ENCODE peak calls at places on chromosomes 1 and 21, in eight cellular contexts. One of them, this sample, is unnamed.

GRCh38 chr1:199403421-199404116 is 623.9 kb upstream of the NR5A2 start:
- DNase-seq in astrocyte of the spinal cord: peak
- DNase-seq in lower lobe of right lung: no peak
- DNase-seq in foreskin fibroblast: peak
- DNase-seq in SK-N-SH: no peak
- DNase-seq in hepatocyte: no peak
- DNase-seq in cardiac muscle cell: no peak
- DNase-seq in Calu3: no peak
- DNase-seq in this sample: no peak

GRCh38 chr21:40014394-40014793 is 147.2 kb downstream of the PCP4 start:
- DNase-seq in hepatocyte: no peak
- DNase-seq in foreskin fibroblast: no peak
- DNase-seq in lower lobe of right lung: no peak
- DNase-seq in astrocyte of the spinal cord: no peak
- DNase-seq in Calu3: no peak
- DNase-seq in cardiac muscle cell: no peak
- DNase-seq in SK-N-SH: no peak
- DNase-seq in this sample: no peak

GRCh38 chr1:11151854-11152612 is 37.1 kb upstream of the ANGPTL7 start:
- DNase-seq in Calu3: no peak
- DNase-seq in hepatocyte: no peak
- DNase-seq in lower lobe of right lung: no peak
- DNase-seq in foreskin fibroblast: no peak
- DNase-seq in astrocyte of the spinal cord: peak
- DNase-seq in SK-N-SH: no peak
- DNase-seq in cardiac muscle cell: no peak
- DNase-seq in this sample: no peak

GRCh38 chr1:51736702-51737101 is 119.8 kb downstream of the OSBPL9 start:
- DNase-seq in hepatocyte: peak
- DNase-seq in astrocyte of the spinal cord: peak
- DNase-seq in lower lobe of right lung: no peak
- DNase-seq in foreskin fibroblast: peak
- DNase-seq in SK-N-SH: no peak
- DNase-seq in cardiac muscle cell: peak
- DNase-seq in Calu3: peak
- DNase-seq in this sample: no peak

GRCh38 chr1:66152034-66152433 is 359.3 kb downstream of the PDE4B start:
- DNase-seq in foreskin fibroblast: no peak
- DNase-seq in cardiac muscle cell: no peak
- DNase-seq in astrocyte of the spinal cord: no peak
- DNase-seq in hepatocyte: no peak
- DNase-seq in lower lobe of right lung: no peak
- DNase-seq in SK-N-SH: no peak
- DNase-seq in Calu3: no peak
- DNase-seq in this sample: no peak

GRCh38 chr1:1374068-1374860 is 743 bp downstream of the AURKAIP1 start:
- DNase-seq in Calu3: no peak
- DNase-seq in hepatocyte: no peak
- DNase-seq in foreskin fibroblast: no peak
- DNase-seq in astrocyte of the spinal cord: no peak
- DNase-seq in lower lobe of right lung: peak
- DNase-seq in SK-N-SH: peak
- DNase-seq in cardiac muscle cell: no peak
- DNase-seq in this sample: peak

GRCh38 chr1:111965781-111966453 is 23.6 kb downstream of the KCND3 start:
- DNase-seq in Calu3: no peak
- DNase-seq in astrocyte of the spinal cord: no peak
- DNase-seq in SK-N-SH: no peak
- DNase-seq in foreskin fibroblast: no peak
- DNase-seq in cardiac muscle cell: no peak
- DNase-seq in hepatocyte: no peak
- DNase-seq in lower lobe of right lung: no peak
- DNase-seq in this sample: no peak

GRCh38 chr1:61050541-61051454 is 31.6 kb upstream of the NFIA start:
- DNase-seq in SK-N-SH: peak
- DNase-seq in Calu3: peak
- DNase-seq in foreskin fibroblast: no peak
- DNase-seq in cardiac muscle cell: peak
- DNase-seq in lower lobe of right lung: peak
- DNase-seq in astrocyte of the spinal cord: no peak
- DNase-seq in hepatocyte: peak
- DNase-seq in this sample: peak

GRCh38 chr1:87473203-87473661 is 144.6 kb downstream of the LMO4 start:
- DNase-seq in foreskin fibroblast: no peak
- DNase-seq in astrocyte of the spinal cord: no peak
- DNase-seq in cardiac muscle cell: no peak
- DNase-seq in Calu3: peak
- DNase-seq in lower lobe of right lung: no peak
- DNase-seq in SK-N-SH: no peak
- DNase-seq in hepatocyte: peak
- DNase-seq in this sample: no peak

GRCh38 chr1:27864264-27864895 is 8.0 kb upstream of the THEMIS2 start:
- DNase-seq in foreskin fibroblast: no peak
- DNase-seq in lower lobe of right lung: no peak
- DNase-seq in cardiac muscle cell: no peak
- DNase-seq in Calu3: no peak
- DNase-seq in SK-N-SH: no peak
- DNase-seq in astrocyte of the spinal cord: no peak
- DNase-seq in hepatocyte: no peak
- DNase-seq in this sample: no peak

GRCh38 chr21:34886554-34887385 is 162.3 kb downstream of the RUNX1 start:
- DNase-seq in foreskin fibroblast: no peak
- DNase-seq in Calu3: no peak
- DNase-seq in lower lobe of right lung: peak
- DNase-seq in astrocyte of the spinal cord: peak
- DNase-seq in SK-N-SH: peak
- DNase-seq in hepatocyte: peak
- DNase-seq in cardiac muscle cell: peak
- DNase-seq in this sample: peak

GRCh38 chr1:174433451-174433850 is 14.3 kb upstream of the GPR52 start:
- DNase-seq in SK-N-SH: no peak
- DNase-seq in foreskin fibroblast: peak
- DNase-seq in Calu3: no peak
- DNase-seq in lower lobe of right lung: no peak
- DNase-seq in astrocyte of the spinal cord: peak
- DNase-seq in hepatocyte: no peak
- DNase-seq in cardiac muscle cell: no peak
- DNase-seq in this sample: no peak

DNA sequence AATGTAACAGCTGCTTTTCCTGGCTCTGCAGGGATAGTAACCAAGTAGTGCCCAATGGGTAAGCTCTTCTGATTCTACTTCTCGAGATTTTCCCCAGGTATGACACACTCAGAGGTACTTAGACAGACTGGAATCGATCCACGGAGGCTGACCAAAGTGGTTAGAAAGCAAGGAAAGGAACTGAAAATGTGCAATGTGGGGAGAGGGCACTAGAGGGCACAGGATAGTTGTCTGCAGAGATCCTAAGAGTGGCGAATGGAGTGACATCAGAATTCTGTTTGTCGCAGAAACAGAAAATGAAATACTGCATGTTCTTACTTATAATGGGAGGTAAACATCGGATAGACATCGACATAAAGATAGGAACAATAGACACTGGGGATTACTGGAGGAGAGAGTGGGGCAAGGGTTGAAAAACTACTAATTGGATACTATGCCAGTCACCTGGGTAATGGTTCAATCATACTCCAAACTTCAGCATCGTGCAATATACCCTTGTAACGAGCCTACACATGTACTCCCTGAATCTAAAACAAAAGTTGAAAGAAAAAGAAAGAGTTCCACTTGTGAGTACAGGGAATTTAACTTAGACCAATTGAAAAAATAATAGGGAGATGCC is 23.3 kb downstream of the CYP2J2 start:
- DNase-seq in foreskin fibroblast: peak
- DNase-seq in cardiac muscle cell: peak
- DNase-seq in astrocyte of the spinal cord: peak
- DNase-seq in SK-N-SH: peak
- DNase-seq in hepatocyte: peak
- DNase-seq in lower lobe of right lung: no peak
- DNase-seq in Calu3: peak
- DNase-seq in this sample: peak
- TF ChIP-seq CTCF in foreskin fibroblast: peak
- TF ChIP-seq CTCF in cardiac muscle cell: peak
- TF ChIP-seq CTCF in astrocyte of the spinal cord: peak
- TF ChIP-seq CTCF in SK-N-SH: peak
- TF ChIP-seq CTCF in hepatocyte: peak
- TF ChIP-seq CTCF in lower lobe of right lung: peak
- TF ChIP-seq CTCF in Calu3: peak
- TF ChIP-seq CTCF in this sample: peak

GRCh38 chr1:237901284-237901870 is 10.7 kb upstream of the ZP4 start:
- DNase-seq in cardiac muscle cell: peak
- DNase-seq in lower lobe of right lung: no peak
- DNase-seq in astrocyte of the spinal cord: no peak
- DNase-seq in hepatocyte: peak
- DNase-seq in SK-N-SH: peak
- DNase-seq in foreskin fibroblast: no peak
- DNase-seq in Calu3: peak
- DNase-seq in this sample: no peak
- TF ChIP-seq CTCF in cardiac muscle cell: no peak
- TF ChIP-seq CTCF in lower lobe of right lung: no peak
- TF ChIP-seq CTCF in astrocyte of the spinal cord: peak
- TF ChIP-seq CTCF in hepatocyte: peak
- TF ChIP-seq CTCF in SK-N-SH: peak
- TF ChIP-seq CTCF in foreskin fibroblast: peak
- TF ChIP-seq CTCF in Calu3: peak
- TF ChIP-seq CTCF in this sample: peak

GRCh38 chr1:41726899-41727748 is 191.6 kb downstream of the HIVEP3 start:
- DNase-seq in hepatocyte: no peak
- DNase-seq in astrocyte of the spinal cord: no peak
- DNase-seq in foreskin fibroblast: no peak
- DNase-seq in SK-N-SH: no peak
- DNase-seq in Calu3: no peak
- DNase-seq in lower lobe of right lung: peak
- DNase-seq in cardiac muscle cell: no peak
- DNase-seq in this sample: no peak
- TF ChIP-seq CTCF in hepatocyte: no peak
- TF ChIP-seq CTCF in astrocyte of the spinal cord: no peak
- TF ChIP-seq CTCF in foreskin fibroblast: no peak
- TF ChIP-seq CTCF in SK-N-SH: no peak
- TF ChIP-seq CTCF in Calu3: no peak
- TF ChIP-seq CTCF in lower lobe of right lung: no peak
- TF ChIP-seq CTCF in cardiac muscle cell: no peak
- TF ChIP-seq CTCF in this sample: no peak

DNA sequence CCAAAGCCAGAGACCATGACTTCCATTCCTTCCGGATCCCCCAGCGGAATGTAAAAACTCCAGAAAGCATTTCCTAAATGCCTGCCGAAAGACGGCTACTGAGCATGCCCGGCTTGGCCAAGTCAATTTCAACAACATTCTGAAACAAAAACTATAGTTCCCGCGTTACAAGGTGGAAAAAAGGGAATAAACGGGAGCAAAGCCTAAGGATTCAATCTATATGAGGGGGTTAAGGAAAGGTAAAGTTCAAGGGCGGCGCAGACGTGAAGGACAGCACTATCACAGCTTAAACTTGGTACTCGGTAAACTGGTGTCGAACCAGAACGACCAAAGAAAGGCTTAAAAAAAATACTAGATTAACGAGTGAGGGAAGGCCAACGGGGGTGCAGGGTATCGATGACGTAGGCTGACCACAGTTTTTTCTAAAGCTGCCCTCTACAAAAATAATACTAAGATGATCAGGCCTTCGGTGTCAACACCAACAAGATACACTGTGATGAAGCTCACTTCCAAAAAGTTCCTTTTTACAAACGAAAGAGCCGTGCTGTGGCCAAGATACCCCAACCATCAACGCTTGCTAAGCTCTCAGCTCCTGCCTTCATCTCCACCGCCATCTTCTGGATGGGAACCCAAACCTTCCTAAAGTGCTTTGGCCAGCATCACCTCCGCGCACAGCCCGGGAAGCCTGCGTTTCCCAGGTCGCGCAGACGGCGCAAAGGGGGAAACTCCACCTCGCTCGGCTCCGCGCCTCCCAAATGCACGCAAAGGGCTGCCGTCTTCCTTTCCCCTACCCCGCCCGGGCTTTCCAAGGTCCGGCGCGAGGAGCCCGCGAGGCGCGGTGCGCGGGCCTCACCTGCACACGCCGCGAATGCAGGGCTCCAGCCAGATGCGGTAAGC is 730 bp downstream of the USP48 start:
- DNase-seq in Calu3: peak
- DNase-seq in SK-N-SH: peak
- DNase-seq in hepatocyte: peak
- DNase-seq in astrocyte of the spinal cord: peak
- DNase-seq in cardiac muscle cell: peak
- DNase-seq in lower lobe of right lung: peak
- DNase-seq in foreskin fibroblast: peak
- DNase-seq in this sample: no peak
- TF ChIP-seq CTCF in Calu3: no peak
- TF ChIP-seq CTCF in SK-N-SH: peak
- TF ChIP-seq CTCF in hepatocyte: peak
- TF ChIP-seq CTCF in astrocyte of the spinal cord: peak
- TF ChIP-seq CTCF in cardiac muscle cell: peak
- TF ChIP-seq CTCF in lower lobe of right lung: peak
- TF ChIP-seq CTCF in foreskin fibroblast: peak
- TF ChIP-seq CTCF in this sample: no peak

DNA sequence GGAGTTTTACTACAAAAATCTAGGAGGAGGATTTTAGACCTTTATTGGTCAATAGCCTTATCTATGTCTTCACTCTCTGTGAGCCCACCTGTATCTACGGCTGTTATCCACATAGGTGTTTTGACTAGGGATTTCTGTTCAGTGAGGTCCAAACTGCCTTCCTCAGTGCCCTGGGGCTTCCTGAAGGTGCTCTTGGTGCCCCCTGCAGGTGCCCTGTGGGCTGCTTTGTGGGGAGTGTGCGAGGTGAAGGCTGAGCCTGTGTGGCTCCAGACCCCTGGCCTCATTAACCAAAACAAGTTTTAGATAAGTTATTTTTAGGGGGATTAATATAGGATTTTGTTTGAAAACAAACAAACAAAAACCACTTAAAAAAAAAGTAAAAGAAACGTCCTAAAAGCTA is 122.5 kb downstream of the KIF26B start:
- DNase-seq in SK-N-SH: no peak
- DNase-seq in foreskin fibroblast: no peak
- DNase-seq in lower lobe of right lung: no peak
- DNase-seq in cardiac muscle cell: peak
- DNase-seq in hepatocyte: no peak
- DNase-seq in Calu3: peak
- DNase-seq in astrocyte of the spinal cord: no peak
- DNase-seq in this sample: no peak
- TF ChIP-seq CTCF in SK-N-SH: peak
- TF ChIP-seq CTCF in foreskin fibroblast: no peak
- TF ChIP-seq CTCF in lower lobe of right lung: peak
- TF ChIP-seq CTCF in cardiac muscle cell: no peak
- TF ChIP-seq CTCF in hepatocyte: no peak
- TF ChIP-seq CTCF in Calu3: peak
- TF ChIP-seq CTCF in astrocyte of the spinal cord: no peak
- TF ChIP-seq CTCF in this sample: no peak

GRCh38 chr21:38712076-38712475 is 93.7 kb upstream of the ETS2 start:
- DNase-seq in SK-N-SH: peak
- DNase-seq in foreskin fibroblast: peak
- DNase-seq in Calu3: peak
- DNase-seq in hepatocyte: peak
- DNase-seq in lower lobe of right lung: no peak
- DNase-seq in astrocyte of the spinal cord: peak
- DNase-seq in cardiac muscle cell: peak
- DNase-seq in this sample: peak
- TF ChIP-seq CTCF in SK-N-SH: peak
- TF ChIP-seq CTCF in foreskin fibroblast: peak
- TF ChIP-seq CTCF in Calu3: no peak
- TF ChIP-seq CTCF in hepatocyte: peak
- TF ChIP-seq CTCF in lower lobe of right lung: peak
- TF ChIP-seq CTCF in astrocyte of the spinal cord: peak
- TF ChIP-seq CTCF in cardiac muscle cell: peak
- TF ChIP-seq CTCF in this sample: no peak

GRCh38 chr1:113320972-113321680 is 69.2 kb upstream of the MAGI3 start:
- DNase-seq in astrocyte of the spinal cord: no peak
- DNase-seq in cardiac muscle cell: no peak
- DNase-seq in foreskin fibroblast: no peak
- DNase-seq in SK-N-SH: no peak
- DNase-seq in Calu3: no peak
- DNase-seq in hepatocyte: peak
- DNase-seq in lower lobe of right lung: no peak
- DNase-seq in this sample: no peak
- TF ChIP-seq CTCF in astrocyte of the spinal cord: no peak
- TF ChIP-seq CTCF in cardiac muscle cell: no peak
- TF ChIP-seq CTCF in foreskin fibroblast: no peak
- TF ChIP-seq CTCF in SK-N-SH: no peak
- TF ChIP-seq CTCF in Calu3: no peak
- TF ChIP-seq CTCF in hepatocyte: no peak
- TF ChIP-seq CTCF in lower lobe of right lung: no peak
- TF ChIP-seq CTCF in this sample: no peak

This sample was measured in glutamatergic neuron.